ENCODE peak calls at places on chromosomes 13 and 19, in nine cellular contexts. I, J, Y, T, X, Q, G, W and F are unnamed samples.

GRCh38 chr19:55080121-55080914 is 4.6 kb downstream of the EPS8L1 start:
- DNase-seq in I (peak), J (peak), Y (peak), T (peak), X (peak), Q (peak), G (peak), W (peak), F (no peak)

GRCh38 chr13:30898721-30899188 is 7.3 kb upstream of the MEDAG start:
- DNase-seq in I (peak), J (no peak), Y (no peak), T (no peak), X (peak), Q (no peak), G (peak), W (no peak), F (no peak)

GRCh38 chr13:102651892-102652291 is 43.0 kb downstream of the METTL21C start:
- DNase-seq in I (peak), J (no peak), Y (no peak), T (no peak), X (peak), Q (no peak), G (peak), W (no peak), F (no peak)

GRCh38 chr13:95870421-95870820 is 182.8 kb downstream of the UGGT2 start:
- DNase-seq in I (no peak), J (no peak), Y (no peak), T (peak), X (no peak), Q (no peak), G (no peak), W (no peak), F (no peak)

GRCh38 chr19:46180701-46181385 is 32.8 kb downstream of the IGFL2 start:
- DNase-seq in I (peak), J (no peak), Y (no peak), T (no peak), X (peak), Q (no peak), G (no peak), W (no peak), F (no peak)

GRCh38 chr19:55492362-55492944 is 4.2 kb downstream of the SSC5D start:
- DNase-seq in I (no peak), J (no peak), Y (no peak), T (no peak), X (no peak), Q (no peak), G (no peak), W (no peak), F (no peak)

GRCh38 chr19:16067205-16067938 is 8.9 kb upstream of the TPM4 start:
- DNase-seq in I (peak), J (no peak), Y (no peak), T (no peak), X (peak), Q (no peak), G (no peak), W (peak), F (no peak)

GRCh38 chr19:44701228-44701627 is 2.3 kb downstream of the CEACAM16 start:
- DNase-seq in I (no peak), J (no peak), Y (no peak), T (no peak), X (no peak), Q (no peak), G (no peak), W (no peak), F (no peak)

GRCh38 chr13:85093808-85094207 is 705.4 kb downstream of the SLITRK6 start:
- DNase-seq in I (peak), J (no peak), Y (no peak), T (no peak), X (peak), Q (no peak), G (peak), W (peak), F (no peak)

GRCh38 chr13:79631260-79631659 is 150.3 kb downstream of the NDFIP2 start:
- DNase-seq in I (peak), J (no peak), Y (no peak), T (no peak), X (peak), Q (no peak), G (peak), W (no peak), F (no peak)

GRCh38 chr19:55086730-55087541 is 11.3 kb downstream of the EPS8L1 start:
- DNase-seq in I (peak), J (peak), Y (peak), T (peak), X (peak), Q (peak), G (peak), W (peak), F (peak)

GRCh38 chr19:51799311-51799997 is 4.5 kb downstream of the FPR3 start:
- DNase-seq in I (peak), J (no peak), Y (no peak), T (no peak), X (peak), Q (peak), G (peak), W (peak), F (no peak)

GRCh38 chr19:41192574-41193419 is at the start of gene CYP2S1:
- DNase-seq in I (no peak), J (no peak), Y (peak), T (peak), X (no peak), Q (no peak), G (peak), W (no peak), F (no peak)

GRCh38 chr13:22915442-22916082 is 265.2 kb upstream of the SGCG start:
- DNase-seq in I (peak), J (no peak), Y (no peak), T (peak), X (peak), Q (no peak), G (peak), W (peak), F (no peak)

GRCh38 chr13:69168436-69168835 is 939.2 kb upstream of the ATXN8OS start:
- DNase-seq in I (no peak), J (no peak), Y (no peak), T (no peak), X (no peak), Q (no peak), G (no peak), W (no peak), F (no peak)

GRCh38 chr13:28495586-28496564 is 947 bp upstream of the FLT1 start:
- DNase-seq in I (no peak), J (no peak), Y (no peak), T (no peak), X (no peak), Q (no peak), G (no peak), W (no peak), F (no peak)

GRCh38 chr13:28492527-28493367 is 2.2 kb downstream of the FLT1 start:
- DNase-seq in I (no peak), J (peak), Y (no peak), T (peak), X (no peak), Q (no peak), G (no peak), W (no peak), F (no peak)

GRCh38 chr13:28494861-28495585 is at the start of gene FLT1:
- DNase-seq in I (no peak), J (peak), Y (peak), T (peak), X (no peak), Q (no peak), G (peak), W (peak), F (no peak)

GRCh38 chr13:28494537-28494860 is 429 bp downstream of the FLT1 start:
- DNase-seq in I (no peak), J (no peak), Y (no peak), T (peak), X (no peak), Q (no peak), G (no peak), W (no peak), F (no peak)

GRCh38 chr13:28493740-28494536 is 990 bp downstream of the FLT1 start:
- DNase-seq in I (no peak), J (no peak), Y (no peak), T (peak), X (no peak), Q (no peak), G (no peak), W (no peak), F (no peak)
- TF ChIP-seq CTCF in I (no peak), J (no peak), Y (no peak), T (no peak), X (no peak), Q (no peak), G (no peak), W (no peak), F (no peak)

GRCh38 chr19:48121066-48121465 is 10.4 kb upstream of the PLA2G4C start:
- DNase-seq in I (no peak), J (no peak), Y (no peak), T (no peak), X (no peak), Q (no peak), G (no peak), W (no peak), F (no peak)

GRCh38 chr19:48120505-48120904 is 9.9 kb upstream of the PLA2G4C start:
- DNase-seq in I (no peak), J (no peak), Y (no peak), T (no peak), X (peak), Q (no peak), G (no peak), W (no peak), F (no peak)

GRCh38 chr19:48113190-48113917 is 2.7 kb upstream of the PLA2G4C start:
- DNase-seq in I (peak), J (no peak), Y (no peak), T (no peak), X (peak), Q (no peak), G (no peak), W (no peak), F (no peak)

GRCh38 chr19:48121909-48122371 is 11.3 kb upstream of the PLA2G4C start:
- DNase-seq in I (peak), J (no peak), Y (no peak), T (no peak), X (no peak), Q (no peak), G (no peak), W (no peak), F (no peak)

GRCh38 chr19:48117515-48118330 is 7.1 kb upstream of the PLA2G4C start:
- DNase-seq in I (no peak), J (no peak), Y (no peak), T (no peak), X (no peak), Q (no peak), G (no peak), W (no peak), F (no peak)
- TF ChIP-seq CTCF in I (no peak), J (no peak), Y (no peak), T (no peak), X (peak), Q (no peak), G (no peak), W (no peak), F (no peak)

GRCh38 chr13:31972453-31972852 is 59.1 kb upstream of the FRY start:
- DNase-seq in I (no peak), J (no peak), Y (no peak), T (no peak), X (no peak), Q (no peak), G (no peak), W (no peak), F (no peak)
- TF ChIP-seq CTCF in I (no peak), J (no peak), Y (no peak), T (no peak), X (no peak), Q (no peak), G (no peak), W (no peak), F (no peak)

DNA sequence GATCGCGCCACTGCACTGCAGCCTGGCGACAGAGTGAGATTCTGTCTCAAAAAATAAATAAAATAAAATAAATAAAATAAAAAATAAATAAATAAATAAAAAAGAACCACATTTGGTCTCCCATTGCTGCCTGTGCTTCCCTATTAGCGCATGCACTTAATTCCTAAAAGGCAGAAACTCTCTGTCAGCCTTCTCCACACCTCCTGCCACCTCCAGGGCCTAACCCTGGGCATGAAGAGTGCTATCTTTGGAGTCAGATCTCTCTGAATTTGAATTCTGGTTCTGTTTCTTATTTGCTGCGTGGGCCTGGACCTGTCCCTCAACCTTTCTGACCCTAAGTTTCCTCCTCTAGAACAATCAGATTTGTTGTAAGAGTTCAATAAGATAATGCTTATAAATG is 11.3 kb downstream of the NCAN start:
- DNase-seq in I (no peak), J (no peak), Y (no peak), T (no peak), X (no peak), Q (no peak), G (no peak), W (no peak), F (no peak)
- TF ChIP-seq CTCF in I (no peak), J (no peak), Y (no peak), T (no peak), X (no peak), Q (no peak), G (no peak), W (no peak), F (no peak)

DNA sequence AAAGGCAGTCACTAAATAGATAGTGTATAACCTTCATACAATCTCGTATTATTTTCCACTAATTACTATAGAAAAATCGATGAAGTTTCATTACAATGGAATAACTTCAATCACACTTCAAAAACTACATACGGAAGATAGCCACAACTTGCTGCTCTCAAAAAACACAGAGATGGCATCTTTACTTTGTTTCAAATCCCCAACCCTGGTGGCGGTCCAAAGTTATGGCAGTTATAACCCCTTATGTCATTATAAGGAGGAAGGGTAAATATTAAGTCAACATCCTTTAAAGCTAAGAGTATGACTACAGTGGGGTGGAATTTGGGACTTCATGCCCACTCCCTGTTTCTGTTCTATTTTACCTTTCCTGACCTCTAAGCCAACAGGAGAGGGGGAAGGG is 146.5 kb downstream of the LACC1 start:
- DNase-seq in I (no peak), J (no peak), Y (no peak), T (no peak), X (no peak), Q (no peak), G (no peak), W (no peak), F (no peak)
- TF ChIP-seq CTCF in I (no peak), J (no peak), Y (no peak), T (peak), X (peak), Q (no peak), G (no peak), W (no peak), F (no peak)

GRCh38 chr19:1309977-1310852 is 24.5 kb downstream of the EFNA2 start:
- DNase-seq in I (no peak), J (no peak), Y (no peak), T (no peak), X (no peak), Q (no peak), G (no peak), W (no peak), F (no peak)

GRCh38 chr19:1307320-1307719 is 21.6 kb downstream of the EFNA2 start:
- DNase-seq in I (no peak), J (no peak), Y (no peak), T (no peak), X (no peak), Q (no peak), G (no peak), W (peak), F (no peak)

GRCh38 chr19:1308718-1309117 is 23.0 kb downstream of the EFNA2 start:
- DNase-seq in I (no peak), J (no peak), Y (no peak), T (no peak), X (no peak), Q (no peak), G (no peak), W (no peak), F (no peak)

GRCh38 chr19:1310853-1311180 is 25.1 kb downstream of the EFNA2 start:
- DNase-seq in I (no peak), J (no peak), Y (no peak), T (peak), X (no peak), Q (no peak), G (no peak), W (no peak), F (no peak)

GRCh38 chr19:1307755-1308303 is 22.2 kb downstream of the EFNA2 start:
- DNase-seq in I (no peak), J (no peak), Y (no peak), T (no peak), X (no peak), Q (no peak), G (no peak), W (no peak), F (no peak)
- TF ChIP-seq CTCF in I (no peak), J (no peak), Y (no peak), T (no peak), X (no peak), Q (no peak), G (no peak), W (no peak), F (no peak)

GRCh38 chr19:3851254-3852176 is 17.3 kb downstream of the ZFR2 start:
- DNase-seq in I (peak), J (no peak), Y (no peak), T (no peak), X (no peak), Q (no peak), G (no peak), W (no peak), F (no peak)

GRCh38 chr19:3852177-3852511 is 16.7 kb downstream of the ZFR2 start:
- DNase-seq in I (no peak), J (no peak), Y (no peak), T (no peak), X (no peak), Q (no peak), G (no peak), W (no peak), F (no peak)

GRCh38 chr19:3850320-3850972 is 18.4 kb downstream of the ZFR2 start:
- DNase-seq in I (no peak), J (no peak), Y (no peak), T (no peak), X (no peak), Q (no peak), G (no peak), W (no peak), F (no peak)

GRCh38 chr19:3855321-3855720 is 13.5 kb downstream of the ZFR2 start:
- DNase-seq in I (no peak), J (no peak), Y (no peak), T (no peak), X (peak), Q (no peak), G (no peak), W (no peak), F (no peak)

DNA sequence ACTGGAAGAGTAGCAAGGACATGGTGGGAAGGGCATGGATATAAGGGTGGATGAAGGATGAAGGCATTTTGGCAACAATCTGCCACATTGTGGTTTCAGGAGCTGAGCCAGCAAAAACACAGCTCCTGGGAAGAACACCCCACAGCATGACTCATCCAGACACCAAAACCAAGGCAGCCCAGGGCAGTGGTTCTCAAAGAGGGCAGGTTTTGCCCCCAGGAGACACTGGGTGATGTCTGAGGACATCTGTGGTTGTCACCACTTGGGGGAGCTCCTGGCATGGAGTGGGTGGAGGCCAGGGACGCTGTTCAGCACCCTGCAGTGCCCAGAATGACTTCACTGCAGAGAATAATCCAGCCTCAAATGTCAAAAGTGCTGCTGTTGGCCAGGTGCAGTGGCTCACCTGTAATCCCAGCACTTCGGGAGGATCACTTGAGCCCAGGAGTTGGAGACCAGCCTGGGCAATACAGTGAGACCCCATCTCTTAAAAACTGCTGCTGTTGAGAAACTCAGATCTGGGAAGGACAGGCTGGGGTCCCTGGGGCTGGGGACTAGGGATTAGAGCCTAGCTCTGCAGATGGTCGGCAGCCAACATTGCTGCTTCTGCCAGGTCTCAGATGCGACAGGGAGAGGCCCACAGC is 16.1 kb downstream of the ZFR2 start:
- DNase-seq in I (peak), J (peak), Y (no peak), T (no peak), X (peak), Q (no peak), G (no peak), W (no peak), F (no peak)
- TF ChIP-seq CTCF in I (peak), J (peak), Y (no peak), T (no peak), X (peak), Q (peak), G (peak), W (no peak), F (peak)

GRCh38 chr13:29397265-29397664 is 198.2 kb downstream of the SLC7A1 start:
- DNase-seq in I (no peak), J (no peak), Y (no peak), T (no peak), X (no peak), Q (no peak), G (no peak), W (no peak), F (no peak)
- TF ChIP-seq CTCF in I (peak), J (no peak), Y (peak), T (peak), X (peak), Q (no peak), G (no peak), W (no peak), F (no peak)

GRCh38 chr13:98749501-98749900 is 3.0 kb downstream of the SLC15A1 start:
- DNase-seq in I (peak), J (no peak), Y (no peak), T (no peak), X (no peak), Q (no peak), G (no peak), W (no peak), F (no peak)

GRCh38 chr13:98755116-98755515 is 2.6 kb upstream of the SLC15A1 start:
- DNase-seq in I (no peak), J (no peak), Y (no peak), T (no peak), X (no peak), Q (no peak), G (no peak), W (no peak), F (no peak)

GRCh38 chr13:98752942-98753290 is 444 bp upstream of the SLC15A1 start:
- DNase-seq in I (no peak), J (no peak), Y (no peak), T (no peak), X (no peak), Q (no peak), G (no peak), W (no peak), F (no peak)

GRCh38 chr13:98752111-98752941 is at the start of gene SLC15A1:
- DNase-seq in I (no peak), J (no peak), Y (no peak), T (peak), X (no peak), Q (no peak), G (peak), W (no peak), F (no peak)

DNA sequence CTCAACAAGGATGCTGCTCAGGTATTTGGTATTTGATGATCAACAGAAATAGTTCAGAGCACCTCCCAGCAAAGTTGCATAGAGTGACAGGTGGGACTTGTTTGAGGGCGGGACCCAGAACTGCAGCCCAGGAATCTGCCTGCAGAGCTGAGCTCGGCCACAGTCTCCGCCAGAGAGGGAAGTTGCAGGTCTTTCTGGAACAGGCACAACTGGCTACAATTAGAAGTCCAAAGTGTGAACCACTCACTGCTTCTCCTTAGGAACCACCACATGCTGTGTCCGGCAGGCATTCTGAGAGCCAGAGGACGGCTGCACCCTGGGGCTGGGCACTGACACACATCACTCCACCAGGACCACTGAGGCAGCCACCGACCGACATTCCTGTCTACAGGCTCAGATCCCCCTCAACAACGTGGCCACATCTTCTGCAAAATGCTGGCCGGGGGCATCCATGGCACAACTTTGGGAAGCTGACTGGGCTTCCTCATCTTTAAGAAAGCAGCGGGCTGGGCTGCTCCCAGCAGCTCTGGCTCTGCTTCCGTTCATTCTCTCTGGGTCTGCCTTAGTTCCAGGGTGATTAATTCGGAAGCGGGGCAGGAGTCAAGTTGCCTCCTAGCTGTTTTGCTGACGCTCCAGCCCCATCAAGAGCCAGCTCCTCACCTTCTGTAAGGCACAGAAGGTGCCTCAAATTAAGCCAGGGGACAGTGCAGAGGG is 918 bp downstream of the SLC15A1 start:
- DNase-seq in I (peak), J (no peak), Y (no peak), T (peak), X (no peak), Q (no peak), G (peak), W (no peak), F (no peak)
- TF ChIP-seq CTCF in I (peak), J (no peak), Y (no peak), T (no peak), X (no peak), Q (no peak), G (no peak), W (no peak), F (no peak)